ENCODE peak calls at places on chromosomes 6 and 20, in eight cellular contexts. I is WERI-Rb-1, E is A549, X is thoracic aorta, B is astrocyte of the spinal cord, T is NB4, D is brain microvascular endothelial cell, K is A673. O is an unnamed sample.
A peak's percentile ranks its signal among the peaks of the same experiment; 100 is the strongest.

GRCh38 chr20:46021361-46022359 is 7.4 kb upstream of the SLC12A5 start:
- DNase-seq in K (peak; percentile 84), E (peak; percentile 69), T (peak; percentile 92), I (peak; percentile 94), B (no peak), D (no peak), X (no peak), O (peak; percentile 91)

GRCh38 chr6:44203955-44204354 is 12.8 kb upstream of the MYMX start:
- DNase-seq in B (no peak), T (peak; percentile 66), E (no peak), D (no peak), I (no peak), X (no peak), K (no peak), O (no peak)

GRCh38 chr20:4299250-4299649 is 283.9 kb upstream of the RNF24 start:
- DNase-seq in E (no peak), D (no peak), T (no peak), B (no peak), I (no peak), K (no peak), X (no peak), O (no peak)

GRCh38 chr20:38890497-38890818 is 35.8 kb upstream of the FAM83D start:
- DNase-seq in B (no peak), D (no peak), K (no peak), E (no peak), T (no peak), X (no peak), I (no peak), O (no peak)

GRCh38 chr20:49426395-49426794 is 56.1 kb downstream of the KCNB1 start:
- DNase-seq in I (no peak), D (no peak), B (no peak), K (no peak), T (no peak), X (no peak), E (no peak), O (no peak)

GRCh38 chr20:9617062-9617461 is 102.7 kb downstream of the LAMP5 start:
- DNase-seq in X (no peak), I (peak; percentile 48), E (peak; percentile 65), D (peak; percentile 56), T (peak; percentile 73), K (peak; percentile 77), B (peak; percentile 67), O (peak; percentile 24)

GRCh38 chr20:29874476-29875202 is 1382.8 kb upstream of the DEFB115 start:
- DNase-seq in T (no peak), B (no peak), X (no peak), I (no peak), E (no peak), K (no peak), D (no peak), O (no peak)

GRCh38 chr20:23146857-23147256 is 60.7 kb upstream of the CD93 start:
- DNase-seq in X (no peak), I (no peak), B (no peak), E (no peak), T (no peak), D (no peak), K (no peak), O (no peak)

GRCh38 chr6:37524025-37524647 is 24.4 kb upstream of the CCDC167 start:
- DNase-seq in I (no peak), E (no peak), T (no peak), D (peak; percentile 48), K (no peak), X (no peak), B (peak; percentile 75), O (no peak)

GRCh38 chr20:62141397-62142251 is 1.6 kb downstream of the PSMA7 start:
- DNase-seq in X (no peak), B (peak; percentile 15), K (peak; percentile 38), I (no peak), T (peak; percentile 55), E (no peak), D (no peak), O (peak; percentile 55)

GRCh38 chr6:149160943-149161342 is 156.6 kb upstream of the TAB2 start:
- DNase-seq in X (no peak), D (no peak), T (no peak), I (no peak), K (no peak), B (no peak), E (no peak), O (no peak)

GRCh38 chr6:7978736-7979135 is 68.1 kb upstream of the TXNDC5 start:
- DNase-seq in K (no peak), D (no peak), T (no peak), B (peak; percentile 71), I (no peak), E (no peak), X (no peak), O (peak; percentile 33)

GRCh38 chr6:147135211-147135672 is 69.0 kb upstream of the STXBP5 start:
- DNase-seq in E (peak; percentile 4), T (peak; percentile 68), K (no peak), B (peak; percentile 62), D (peak; percentile 14), X (no peak), I (no peak), O (peak; percentile 33)

GRCh38 chr20:45157977-45158376 is 16.7 kb upstream of the PI3 start:
- DNase-seq in I (no peak), K (peak; percentile 70), D (peak; percentile 24), X (no peak), E (no peak), B (peak; percentile 71), T (no peak), O (no peak)

GRCh38 chr6:144123836-144124235 is 26.5 kb upstream of the STX11 start:
- DNase-seq in I (no peak), K (no peak), D (no peak), X (no peak), E (no peak), T (no peak), B (no peak), O (no peak)

GRCh38 chr20:25025091-25025861 is 32.7 kb downstream of the ACSS1 start:
- DNase-seq in E (no peak), T (no peak), K (no peak), I (no peak), X (no peak), B (no peak), D (no peak), O (no peak)

GRCh38 chr20:3724356-3724755 is 8.1 kb upstream of the HSPA12B start:
- DNase-seq in K (no peak), B (no peak), X (no peak), T (no peak), E (no peak), D (no peak), I (no peak), O (no peak)

GRCh38 chr20:9609892-9610502 is 95.6 kb downstream of the LAMP5 start:
- DNase-seq in E (no peak), X (no peak), B (peak; percentile 77), K (peak; percentile 79), D (peak; percentile 70), I (peak; percentile 61), T (peak; percentile 74), O (peak; percentile 70)

GRCh38 chr6:148440877-148441453 is 98.3 kb downstream of the SASH1 start:
- DNase-seq in E (peak; percentile 24), X (no peak), K (peak; percentile 90), B (peak; percentile 74), D (peak; percentile 52), T (no peak), I (peak; percentile 53), O (peak; percentile 85)

GRCh38 chr6:26295691-26296555 is 69.1 kb upstream of the BTN3A2 start:
- DNase-seq in B (peak; percentile 80), X (no peak), E (no peak), T (peak; percentile 47), I (no peak), D (peak; percentile 93), K (no peak), O (peak; percentile 53)

GRCh38 chr20:32538526-32538918 is 46.6 kb downstream of the NOL4L start:
- DNase-seq in B (no peak), D (peak; percentile 10), X (no peak), T (no peak), I (no peak), K (no peak), E (no peak), O (no peak)

GRCh38 chr20:51156796-51157119 is 133.9 kb upstream of the KCNG1 start:
- DNase-seq in I (no peak), D (no peak), E (no peak), X (no peak), B (peak; percentile 24), T (no peak), K (peak; percentile 76), O (no peak)

GRCh38 chr20:51160011-51160410 is 137.1 kb upstream of the KCNG1 start:
- DNase-seq in K (no peak), X (no peak), I (no peak), E (no peak), D (no peak), B (no peak), T (no peak), O (no peak)

GRCh38 chr20:51156041-51156795 is 133.3 kb upstream of the KCNG1 start:
- DNase-seq in X (no peak), T (no peak), D (no peak), E (no peak), B (peak; percentile 43), K (no peak), I (no peak), O (no peak)

GRCh38 chr20:51159303-51159702 is 136.4 kb upstream of the KCNG1 start:
- DNase-seq in K (no peak), E (no peak), B (no peak), X (no peak), T (no peak), D (no peak), I (no peak), O (no peak)

GRCh38 chr20:51158226-51158625 is 135.3 kb upstream of the KCNG1 start:
- DNase-seq in D (no peak), K (no peak), B (no peak), E (no peak), X (no peak), T (no peak), I (no peak), O (no peak)
- H3K4me3 ChIP-seq in D (no peak overlapping the region), K (no peak overlapping the region), B (no peak overlapping the region), E (no peak overlapping the region), X (no peak overlapping the region), T (no peak overlapping the region), I (no peak overlapping the region), O (no peak overlapping the region)

GRCh38 chr20:43914697-43915208 is at the start of gene TOX2:
- DNase-seq in B (no peak), X (no peak), K (peak; percentile 83), D (no peak), T (peak; percentile 49), E (peak; percentile 60), I (no peak), O (peak; percentile 75)
- H3K4me3 ChIP-seq in B (peak within 1 kb of the TSS; percentile 58), X (peak within 1 kb of the TSS; percentile 79), K (peak within 1 kb of the TSS; percentile 64), D (peak within 1 kb of the TSS; percentile 72), T (no peak within 1 kb of the TSS), E (peak within 1 kb of the TSS; percentile 87), I (no peak within 1 kb of the TSS), O (peak within 1 kb of the TSS; percentile 65)

DNA sequence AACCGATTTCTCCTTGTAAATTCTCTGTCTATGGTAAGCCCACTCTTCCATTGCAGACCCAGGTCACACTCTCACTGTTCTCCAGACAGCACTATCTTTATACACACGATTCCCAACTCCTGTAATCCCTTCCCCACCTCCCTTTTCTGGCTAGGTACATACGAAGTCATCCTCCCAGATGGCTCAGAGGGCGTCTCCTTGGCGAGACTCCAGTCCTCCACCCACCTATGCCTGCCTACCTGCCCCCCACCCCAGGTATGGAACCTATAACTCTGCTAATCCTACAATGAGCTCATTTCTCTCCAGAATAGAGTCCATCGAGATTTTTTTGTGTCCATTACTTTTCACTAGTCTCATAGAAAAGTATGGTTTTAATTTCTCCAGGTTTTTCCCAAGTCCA is 22.9 kb downstream of the SCML4 start:
- DNase-seq in I (no peak), X (no peak), K (no peak), D (no peak), B (no peak), E (no peak), T (no peak), O (no peak)
- H3K4me3 ChIP-seq in I (no peak overlapping the region), X (no peak overlapping the region), K (no peak overlapping the region), D (no peak overlapping the region), B (no peak overlapping the region), E (no peak overlapping the region), T (no peak overlapping the region), O (no peak overlapping the region)

GRCh38 chr6:139371421-139372253 is 2.8 kb downstream of the CITED2 start:
- DNase-seq in I (no peak), K (peak; percentile 26), D (no peak), B (peak; percentile 43), X (no peak), E (no peak), T (no peak), O (no peak)
- H3K4me3 ChIP-seq in I (no peak overlapping the region), K (peak overlapping the region; percentile 87), D (peak overlapping the region; percentile 96), B (peak overlapping the region; percentile 89), X (peak overlapping the region; percentile 96), E (peak overlapping the region; percentile 83), T (peak overlapping the region; percentile 90), O (peak overlapping the region; percentile 82)

O was measured in SJCRH30.